ENCODE peak calls at places on chromosomes 2 and 18, in six cellular contexts. L is neuronal stem cell, S is mesenchymal stem cell, J is IMR-90, C is H9, G is mesendoderm. T is an unnamed sample. For H3K4me1, the result is how much of the 10 kb centered on the place peaks cover.

GRCh38 chr2:9655441-9656269 is 24.9 kb upstream of the YWHAQ start:
- DNase-seq in L (no peak), S (peak), J (peak), C (no peak), G (no peak), T (peak)

GRCh38 chr2:173963323-173963816 is 1.8 kb downstream of the SP3 start:
- DNase-seq in L (no peak), S (peak), J (peak), C (no peak), G (peak), T (peak)

GRCh38 chr2:229909090-229909489 is 12.7 kb downstream of the TRIP12 start:
- DNase-seq in L (no peak), S (no peak), J (no peak), C (no peak), G (no peak), T (peak)

GRCh38 chr2:197152451-197153228 is 157.9 kb downstream of the ANKRD44 start:
- DNase-seq in L (no peak), S (peak), J (peak), C (no peak), G (no peak), T (no peak)

GRCh38 chr2:148561389-148561788 is 83.2 kb upstream of the EPC2 start:
- DNase-seq in L (no peak), S (peak), J (no peak), C (no peak), G (peak), T (no peak)

GRCh38 chr18:23844991-23845680 is 155.9 kb downstream of the LAMA3 start:
- DNase-seq in L (no peak), S (no peak), J (no peak), C (no peak), G (peak), T (peak)

GRCh38 chr2:184031402-184032147 is 566.8 kb upstream of the ZNF804A start:
- DNase-seq in L (peak), S (no peak), J (no peak), C (no peak), G (peak), T (no peak)

GRCh38 chr18:47736376-47737140 is 193.9 kb downstream of the SMAD2 start:
- DNase-seq in L (no peak), S (no peak), J (no peak), C (no peak), G (no peak), T (no peak)

GRCh38 chr18:77089796-77090285 is 42.7 kb downstream of the MBP start:
- DNase-seq in L (no peak), S (no peak), J (no peak), C (no peak), G (no peak), T (no peak)

GRCh38 chr18:58391932-58392331 is 237.0 kb downstream of the ALPK2 start:
- DNase-seq in L (no peak), S (no peak), J (no peak), C (no peak), G (no peak), T (no peak)

GRCh38 chr2:209771474-209772292 is at the start of gene UNC80:
- DNase-seq in L (peak), S (peak), J (peak), C (peak), G (peak), T (peak)

GRCh38 chr18:54130631-54131030 is 93.8 kb downstream of the MBD2 start:
- DNase-seq in L (no peak), S (no peak), J (no peak), C (no peak), G (peak), T (peak)

GRCh38 chr2:37670378-37671012 is 947 bp downstream of the CDC42EP3 start:
- DNase-seq in L (no peak), S (peak), J (no peak), C (no peak), G (no peak), T (no peak)
- H3K4ac ChIP-seq in L (no peak), S (peak), J (peak), C (no peak), G (no peak), T (peak)

GRCh38 chr2:108935231-108935863 is 53.7 kb downstream of the EDAR start:
- DNase-seq in L (peak), S (no peak), J (no peak), C (no peak), G (peak), T (no peak)

GRCh38 chr2:108934583-108935230 is 54.3 kb downstream of the EDAR start:
- DNase-seq in L (no peak), S (no peak), J (no peak), C (no peak), G (no peak), T (no peak)

GRCh38 chr2:108932736-108933135 is 56.3 kb downstream of the EDAR start:
- DNase-seq in L (no peak), S (no peak), J (no peak), C (no peak), G (no peak), T (no peak)

GRCh38 chr2:108933691-108934117 is 55.3 kb downstream of the EDAR start:
- DNase-seq in L (no peak), S (no peak), J (no peak), C (no peak), G (no peak), T (no peak)

DNA sequence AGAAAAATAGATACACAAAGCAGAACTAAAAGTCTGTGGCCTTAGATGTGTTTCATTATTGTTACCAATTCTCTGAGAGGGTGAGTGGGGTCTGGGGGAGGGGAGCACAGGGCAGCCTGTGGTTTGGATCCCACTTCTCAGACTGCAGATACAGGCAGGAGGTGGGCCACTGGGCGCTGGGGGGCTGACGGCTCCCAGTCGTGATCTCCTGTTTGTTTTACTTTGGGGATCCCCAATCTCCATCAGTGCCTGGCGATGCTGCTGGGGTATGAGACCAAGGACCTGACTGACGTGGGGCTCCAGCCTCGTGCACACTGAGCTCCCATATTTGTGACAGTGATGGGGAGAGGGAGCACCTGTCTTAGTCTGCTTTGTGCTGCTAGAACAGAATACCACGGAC is 54.9 kb downstream of the EDAR start:
- DNase-seq in L (no peak), S (no peak), J (no peak), C (no peak), G (no peak), T (no peak)
- H3K27ac ChIP-seq in L (no peak), S (no peak), J (no peak), C (no peak), G (no peak), T (no peak)

GRCh38 chr18:9178557-9178956 is 42.0 kb downstream of the ANKRD12 start:
- DNase-seq in L (no peak), S (no peak), J (no peak), C (no peak), G (no peak), T (no peak)
- H3K4me1 ChIP-seq in L (under half), S (under half), J (under half), C (under half), G (under half), T (under half)

DNA sequence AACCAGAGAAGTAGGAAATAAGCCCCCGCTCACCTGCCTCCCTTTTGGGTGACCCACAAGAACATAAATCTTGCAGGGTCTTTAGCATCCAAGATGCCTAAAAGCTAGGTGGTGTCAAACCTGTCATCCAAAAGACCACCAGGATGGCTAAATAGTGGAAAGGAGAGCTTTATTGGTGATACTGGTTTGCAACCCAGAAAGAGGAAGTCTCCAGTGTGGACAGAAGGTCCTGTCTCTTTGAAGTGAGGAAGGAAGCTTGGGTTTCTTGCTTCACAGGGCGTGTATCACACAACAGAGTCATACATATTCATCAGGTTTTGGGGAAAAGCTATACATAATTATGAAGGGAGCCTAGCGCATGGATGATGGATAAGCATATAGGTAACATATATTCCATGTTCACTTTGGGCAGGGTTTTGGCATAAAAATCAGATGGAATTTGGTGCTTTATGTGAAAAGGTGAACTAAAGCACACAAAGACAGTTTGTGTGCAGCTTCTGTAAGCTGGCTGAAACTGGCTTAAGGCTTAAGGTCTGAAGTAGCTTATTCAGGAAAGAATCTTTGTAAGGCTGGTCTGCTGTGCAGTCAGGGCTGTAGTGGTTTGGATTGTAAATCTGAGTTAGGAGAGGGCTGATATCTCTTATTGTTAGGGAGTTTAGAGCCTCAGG is 102.2 kb upstream of the MSH2 start:
- DNase-seq in L (no peak), S (no peak), J (no peak), C (no peak), G (no peak), T (no peak)
- H3K4ac ChIP-seq in L (no peak), S (peak), J (no peak), C (no peak), G (no peak), T (no peak)

GRCh38 chr2:74887445-74887951 is 53.6 kb downstream of the HK2 start:
- DNase-seq in L (no peak), S (peak), J (peak), C (no peak), G (no peak), T (peak)

GRCh38 chr2:74884866-74885265 is 50.9 kb downstream of the HK2 start:
- DNase-seq in L (no peak), S (no peak), J (no peak), C (no peak), G (no peak), T (no peak)

GRCh38 chr2:74887961-74888670 is 54.2 kb downstream of the HK2 start:
- DNase-seq in L (no peak), S (peak), J (peak), C (no peak), G (no peak), T (peak)

GRCh38 chr2:74886811-74887210 is 52.9 kb downstream of the HK2 start:
- DNase-seq in L (no peak), S (no peak), J (no peak), C (no peak), G (peak), T (no peak)

DNA sequence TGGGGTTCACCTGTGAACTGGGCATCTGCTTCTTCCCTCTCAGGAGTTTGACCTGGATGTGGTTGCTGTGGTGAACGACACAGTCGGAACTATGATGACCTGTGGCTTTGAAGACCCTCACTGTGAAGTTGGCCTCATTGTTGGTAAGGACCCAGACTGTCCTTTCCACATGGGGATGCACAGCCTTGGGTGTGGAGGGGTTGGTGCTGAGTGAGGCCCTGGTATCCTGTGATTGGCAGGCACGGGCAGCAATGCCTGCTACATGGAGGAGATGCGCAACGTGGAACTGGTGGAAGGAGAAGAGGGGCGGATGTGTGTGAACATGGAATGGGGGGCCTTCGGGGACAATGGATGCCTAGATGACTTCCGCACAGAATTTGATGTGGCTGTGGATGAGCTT is 52.3 kb downstream of the HK2 start:
- DNase-seq in L (no peak), S (no peak), J (no peak), C (no peak), G (no peak), T (no peak)
- H3K27ac ChIP-seq in L (no peak), S (no peak), J (no peak), C (no peak), G (no peak), T (no peak)

DNA sequence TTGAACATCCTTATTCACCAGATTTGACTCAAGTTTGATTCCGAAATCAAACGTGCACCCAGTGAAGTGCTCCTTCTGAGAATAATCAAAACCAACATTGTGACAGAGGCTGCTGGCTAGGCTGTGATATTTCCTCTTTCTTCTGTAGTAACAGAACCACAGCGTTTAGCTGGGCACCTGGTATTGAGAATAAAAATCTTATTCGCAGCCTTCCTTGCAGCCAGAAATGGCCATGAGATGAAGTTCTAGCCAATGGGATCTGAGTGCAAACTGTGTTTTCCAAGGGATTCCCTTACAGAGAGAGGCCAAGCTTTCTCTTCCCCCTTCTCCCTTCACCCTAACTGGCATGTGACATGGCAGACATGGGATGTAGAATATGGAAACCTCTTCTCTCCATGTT is 51.7 kb downstream of the TMEM163 start:
- DNase-seq in L (no peak), S (no peak), J (no peak), C (no peak), G (no peak), T (no peak)
- H3K4me1 ChIP-seq in L (under half), S (under half), J (under half), C (under half), G (under half), T (under half)